ENCODE peak calls at places on chromosomes 11 and 22, in six cellular contexts. G, M, B, F, N and W are unnamed samples. For H3K27me3, the result is how much of the 10 kb centered on the place peaks cover.

GRCh38 chr11:86261328-86261727 is 16.8 kb downstream of the EED start:
- DNase-seq in M (no peak), G (no peak), N (no peak), F (no peak), B (no peak), W (no peak)

GRCh38 chr11:1012740-1013627 is 23.5 kb downstream of the MUC6 start:
- DNase-seq in F (no peak), M (no peak), G (no peak), N (no peak), B (no peak), W (no peak)

GRCh38 chr22:19121631-19122142 is 525 bp downstream of the DGCR2 start:
- DNase-seq in M (peak), F (peak), G (peak), N (peak), B (no peak), W (peak)

GRCh38 chr11:120336641-120337132 is 474 bp downstream of the ARHGEF12 start:
- DNase-seq in F (peak), N (peak), G (no peak), B (no peak), M (no peak), W (peak)

GRCh38 chr11:117217685-117218084 is 14.2 kb downstream of the PCSK7 start:
- DNase-seq in G (no peak), F (peak), M (no peak), B (no peak), N (no peak), W (no peak)

GRCh38 chr11:86688398-86689179 is 16.2 kb upstream of the ME3 start:
- DNase-seq in F (no peak), G (no peak), B (no peak), M (no peak), N (no peak), W (peak)

GRCh38 chr22:37187891-37188761 is at the start of gene C1QTNF6:
- DNase-seq in G (no peak), N (peak), M (no peak), B (no peak), F (peak), W (peak)

GRCh38 chr11:69170704-69171103 is 15.0 kb downstream of the SMIM38 start:
- DNase-seq in B (no peak), F (no peak), G (no peak), M (no peak), N (peak), W (no peak)

GRCh38 chr11:127471662-127472061 is 471.1 kb upstream of the KIRREL3 start:
- DNase-seq in F (no peak), G (no peak), M (no peak), N (no peak), B (no peak), W (no peak)

GRCh38 chr11:118622376-118623290 is 15.2 kb downstream of the PHLDB1 start:
- DNase-seq in G (no peak), M (no peak), N (peak), B (no peak), F (no peak), W (peak)

GRCh38 chr11:41498726-41499125 is 39.3 kb upstream of the LRRC4C start:
- DNase-seq in G (no peak), F (no peak), B (no peak), M (no peak), N (peak), W (no peak)

GRCh38 chr11:122342089-122342749 is 226.2 kb upstream of the BLID start:
- DNase-seq in G (no peak), N (peak), B (no peak), M (no peak), F (no peak), W (peak)

GRCh38 chr11:111957663-111958415 is 20.7 kb downstream of the DIXDC1 start:
- DNase-seq in B (no peak), F (no peak), G (no peak), M (no peak), N (no peak), W (no peak)

GRCh38 chr11:101721270-101721669 is 137.5 kb upstream of the TRPC6 start:
- DNase-seq in N (peak), G (no peak), M (no peak), B (no peak), F (no peak), W (peak)

GRCh38 chr22:20430101-20430640 is 7.5 kb downstream of the SCARF2 start:
- DNase-seq in G (no peak), N (no peak), F (peak), M (no peak), B (no peak), W (no peak)

GRCh38 chr22:25388866-25389540 is 169.6 kb downstream of the CRYBB2 start:
- DNase-seq in M (no peak), G (no peak), F (no peak), B (peak), N (no peak), W (no peak)

GRCh38 chr22:48240165-48240934 is 1477.9 kb downstream of the TBC1D22A start:
- DNase-seq in B (no peak), F (no peak), G (no peak), N (no peak), M (no peak), W (no peak)

GRCh38 chr11:73317373-73317772 is 9.3 kb downstream of the ARHGEF17 start:
- DNase-seq in G (no peak), N (no peak), F (peak), M (no peak), B (no peak), W (no peak)

GRCh38 chr22:20542736-20543135 is 35.3 kb downstream of the MED15 start:
- DNase-seq in F (no peak), N (no peak), B (no peak), M (no peak), G (no peak), W (no peak)

GRCh38 chr22:28442951-28443876 is 236.4 kb downstream of the TTC28 start:
- DNase-seq in B (peak), N (no peak), M (no peak), G (peak), F (peak), W (peak)

GRCh38 chr11:107704432-107704831 is 7.4 kb downstream of the SLN start:
- DNase-seq in F (no peak), B (no peak), N (peak), M (no peak), G (no peak), W (peak)

GRCh38 chr11:35968386-35969088 is 24.7 kb downstream of the LDLRAD3 start:
- DNase-seq in M (no peak), B (no peak), G (no peak), N (no peak), F (no peak), W (no peak)

GRCh38 chr11:78149646-78150045 is 10.2 kb upstream of the ALG8 start:
- DNase-seq in F (no peak), G (no peak), N (peak), M (no peak), B (no peak), W (peak)

GRCh38 chr11:104999716-105000115 is 23.3 kb downstream of the CASP5 start:
- DNase-seq in G (no peak), F (no peak), B (no peak), M (no peak), N (no peak), W (no peak)

DNA sequence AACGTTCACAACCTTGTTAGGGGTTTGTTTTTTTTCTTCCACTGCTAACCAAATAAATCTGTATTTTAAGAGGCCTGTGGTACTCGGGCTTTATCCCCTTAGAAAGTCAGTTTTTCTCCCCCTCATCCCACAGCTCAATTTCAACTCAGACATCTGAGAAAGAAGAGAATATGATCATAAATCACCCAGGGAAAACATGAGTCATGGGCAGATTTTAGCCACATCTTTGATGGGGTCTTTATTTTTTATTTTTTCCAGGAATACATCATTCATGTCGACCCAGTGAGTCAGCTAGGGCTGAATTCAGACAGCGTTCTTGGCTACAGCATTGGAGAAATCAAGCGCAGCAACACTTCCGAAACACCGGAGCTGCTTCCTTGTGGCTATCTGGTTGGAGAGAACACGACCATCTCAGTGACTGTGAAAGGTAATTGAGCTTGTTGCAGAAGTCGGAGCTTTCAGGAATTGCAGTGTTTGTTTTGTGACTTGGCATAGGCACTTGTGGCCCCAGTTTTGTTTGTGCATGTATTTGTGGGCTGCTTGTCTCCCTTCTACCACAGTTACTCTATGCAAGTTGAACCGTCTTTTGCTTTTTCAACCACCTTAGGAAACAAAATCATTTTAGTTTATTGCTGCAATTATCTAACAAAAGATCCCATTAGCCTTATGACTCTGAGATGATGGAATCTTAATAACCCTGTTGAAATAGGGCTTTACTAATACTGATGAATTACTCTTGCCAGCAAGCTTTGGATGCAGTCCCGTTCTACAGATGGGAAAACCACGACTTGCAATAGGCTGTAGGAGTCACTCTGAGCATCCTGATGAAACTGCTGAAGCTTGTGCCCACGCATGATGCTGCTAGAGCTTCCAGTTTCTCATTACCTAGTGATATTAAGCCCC is 62.7 kb downstream of the DBX1 start:
- DNase-seq in G (no peak), M (no peak), F (no peak), B (no peak), N (peak), W (peak)
- H3K4me3 ChIP-seq in G (no peak), M (no peak), F (no peak), B (no peak), N (no peak), W (no peak)

DNA sequence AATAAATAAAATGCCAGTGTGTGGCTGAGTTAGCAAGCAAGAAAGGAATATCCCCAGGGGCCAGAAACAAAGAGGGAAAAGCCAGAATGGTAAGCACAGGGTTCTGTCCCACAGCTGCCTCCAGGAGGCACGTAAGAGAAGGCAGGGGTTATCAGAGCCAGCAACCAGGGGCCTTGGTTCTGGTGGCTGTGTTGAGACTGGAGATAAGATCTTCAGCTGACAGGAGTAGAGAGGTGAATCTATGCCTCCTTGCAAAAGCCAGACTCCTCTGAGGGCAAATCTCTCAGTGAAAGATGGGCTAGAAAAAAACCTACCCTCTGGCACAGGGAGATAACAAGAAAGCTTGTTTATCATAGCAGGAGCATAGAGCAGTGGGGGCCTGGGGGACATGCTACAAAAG is 29.8 kb upstream of the NFAM1 start:
- DNase-seq in N (no peak), M (no peak), G (no peak), B (no peak), F (no peak), W (no peak)
- H3K27me3 ChIP-seq in N (under half), M (under half), G (half or more), B (under half), F (under half), W (under half)

GRCh38 chr11:27699242-27699925 is 871 bp downstream of the BDNF start:
- DNase-seq in F (no peak), G (no peak), M (no peak), B (no peak), N (peak), W (no peak)

GRCh38 chr11:27696112-27696511 is 4.1 kb downstream of the BDNF start:
- DNase-seq in F (no peak), M (no peak), B (no peak), N (peak), G (no peak), W (no peak)

GRCh38 chr11:27696961-27697360 is 3.3 kb downstream of the BDNF start:
- DNase-seq in M (no peak), G (no peak), N (no peak), F (no peak), B (no peak), W (peak)

GRCh38 chr11:27698872-27699241 is 1.4 kb downstream of the BDNF start:
- DNase-seq in G (peak), M (peak), N (peak), B (peak), F (peak), W (peak)

DNA sequence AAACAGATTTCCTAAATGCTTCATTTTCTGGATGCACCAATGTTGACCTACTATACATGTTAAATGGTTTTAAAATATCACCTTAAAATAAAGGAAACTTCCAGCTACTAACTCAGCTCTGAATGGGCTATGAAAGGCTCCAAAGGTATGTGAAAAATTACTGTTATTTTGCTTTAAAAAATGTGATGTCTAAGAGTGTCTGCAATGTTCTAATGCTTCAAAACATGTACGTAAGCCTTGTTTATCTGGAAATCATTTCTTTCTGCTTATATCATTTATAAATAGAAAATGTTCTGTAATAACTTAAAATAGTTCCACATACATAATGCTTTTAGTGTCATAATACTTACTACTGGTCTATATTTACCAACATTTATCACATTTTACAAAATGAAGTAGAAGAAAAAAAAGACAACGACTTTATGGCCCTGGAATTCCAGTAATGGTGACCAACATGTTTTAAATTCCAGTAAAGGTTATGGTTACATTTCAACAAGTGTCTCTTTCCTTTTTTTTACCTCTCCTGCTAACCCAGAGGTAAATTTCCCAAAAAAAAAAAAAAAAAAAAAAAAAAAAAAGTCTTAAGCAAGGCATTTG is 2.5 kb downstream of the BDNF start:
- DNase-seq in B (no peak), G (no peak), N (no peak), M (no peak), F (no peak), W (no peak)
- H3K4me3 ChIP-seq in B (no peak), G (no peak), N (peak), M (no peak), F (no peak), W (peak)

GRCh38 chr11:11628651-11629050 is 6.8 kb upstream of the GALNT18 start:
- DNase-seq in B (no peak), G (no peak), F (no peak), M (no peak), N (no peak), W (no peak)

GRCh38 chr11:11626128-11626527 is 4.3 kb upstream of the GALNT18 start:
- DNase-seq in M (no peak), G (no peak), F (no peak), B (no peak), N (peak), W (peak)

GRCh38 chr11:11624206-11624605 is 2.4 kb upstream of the GALNT18 start:
- DNase-seq in M (no peak), G (no peak), F (no peak), N (no peak), B (no peak), W (no peak)

GRCh38 chr11:11624926-11625325 is 3.1 kb upstream of the GALNT18 start:
- DNase-seq in N (no peak), M (no peak), B (no peak), F (no peak), G (no peak), W (no peak)

DNA sequence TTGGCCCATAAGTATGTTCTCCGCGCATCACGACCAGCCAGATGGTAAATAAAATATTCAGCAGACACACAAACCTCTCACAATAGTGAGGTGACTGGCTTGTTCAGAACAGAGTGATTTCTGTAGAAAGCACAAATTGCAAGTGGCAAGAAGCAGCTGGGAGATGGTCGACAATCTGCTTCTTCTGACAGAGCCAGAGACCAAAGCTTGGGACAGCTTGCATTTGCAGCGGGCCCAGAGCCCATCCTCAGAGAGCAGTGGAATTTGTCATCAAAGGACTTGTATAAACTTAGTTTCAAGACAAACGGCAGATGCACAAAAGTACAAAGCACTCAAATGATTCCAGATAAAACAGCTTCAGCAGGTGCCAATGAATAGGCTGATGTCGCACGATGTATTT is 7.6 kb upstream of the GALNT18 start:
- DNase-seq in M (no peak), G (no peak), B (no peak), F (no peak), N (no peak), W (no peak)
- H3K27me3 ChIP-seq in M (under half), G (under half), B (under half), F (under half), N (under half), W (under half)

GRCh38 chr11:128507936-128508335 is 79.4 kb downstream of the ETS1 start:
- DNase-seq in G (no peak), M (no peak), F (no peak), B (no peak), N (no peak), W (no peak)
- H3K4me3 ChIP-seq in G (no peak), M (no peak), F (peak), B (no peak), N (peak), W (no peak)

DNA sequence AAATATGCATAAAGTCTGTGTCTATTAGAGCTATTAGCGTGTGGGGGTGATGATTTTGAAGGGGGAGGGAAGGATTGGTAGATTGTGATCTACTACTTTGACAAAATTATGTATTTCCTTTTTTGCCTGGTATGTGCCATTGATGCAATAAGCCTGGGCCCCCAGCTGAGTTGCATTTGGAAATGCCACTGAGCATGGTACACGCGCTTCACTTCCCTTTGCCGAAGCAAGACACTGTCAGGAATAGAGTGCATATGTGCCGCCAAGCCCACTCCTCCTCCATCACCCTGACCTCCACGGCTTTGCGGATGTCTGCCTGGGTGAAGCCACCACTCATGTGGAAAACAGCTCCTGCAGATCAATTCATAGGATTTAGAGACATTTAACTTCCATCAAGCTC is 339.2 kb downstream of the DCDC1 start:
- DNase-seq in M (no peak), B (no peak), N (no peak), F (no peak), G (no peak), W (no peak)
- H3K27me3 ChIP-seq in M (under half), B (under half), N (under half), F (under half), G (under half), W (under half)

GRCh38 chr22:45284705-45285305 is at the start of gene UPK3A:
- DNase-seq in B (no peak), M (peak), F (no peak), N (peak), G (no peak), W (no peak)
- H3K4me3 ChIP-seq in B (peak), M (peak), F (peak), N (peak), G (peak), W (no peak)